ENCODE peak calls at places on chromosome 4, in eight cellular contexts. W, N, C, H, Y, O, G and P are unnamed samples.
A peak's percentile ranks its signal among the peaks of the same experiment; 100 is the strongest.

GRCh38 chr4:25351777-25352421 is 25.2 kb upstream of the ANAPC4 start:
- DNase-seq in W (no peak), N (no peak), C (no peak), H (no peak), Y (no peak), O (no peak), G (no peak), P (no peak)

GRCh38 chr4:8911311-8912088 is 39.9 kb upstream of the HMX1 start:
- DNase-seq in W (no peak), N (no peak), C (no peak), H (peak; percentile 55), Y (no peak), O (no peak), G (peak; percentile 8), P (no peak)

GRCh38 chr4:54685810-54686209 is 28.1 kb downstream of the KIT start:
- DNase-seq in W (no peak), N (no peak), C (no peak), H (no peak), Y (no peak), O (no peak), G (no peak), P (no peak)

GRCh38 chr4:16418814-16419213 is 192.5 kb upstream of the TAPT1 start:
- DNase-seq in W (no peak), N (peak; percentile 33), C (no peak), H (no peak), Y (no peak), O (no peak), G (no peak), P (no peak)

GRCh38 chr4:57172065-57172464 is 61.9 kb upstream of the IGFBP7 start:
- DNase-seq in W (no peak), N (no peak), C (no peak), H (no peak), Y (no peak), O (no peak), G (no peak), P (no peak)

GRCh38 chr4:110170861-110171260 is 27.6 kb downstream of the ELOVL6 start:
- DNase-seq in W (no peak), N (no peak), C (peak; percentile 17), H (no peak), Y (no peak), O (no peak), G (no peak), P (no peak)

GRCh38 chr4:2438822-2439718 is 20.3 kb downstream of the CFAP99 start:
- DNase-seq in W (no peak), N (no peak), C (no peak), H (peak; percentile 52), Y (no peak), O (no peak), G (no peak), P (no peak)

GRCh38 chr4:85147481-85148076 is 181.1 kb upstream of the WDFY3 start:
- DNase-seq in W (peak; percentile 69), N (peak; percentile 71), C (peak; percentile 30), H (peak; percentile 51), Y (no peak), O (peak; percentile 22), G (peak; percentile 29), P (peak; percentile 75)

GRCh38 chr4:1766336-1767057 is 26.6 kb upstream of the FGFR3 start:
- DNase-seq in W (no peak), N (no peak), C (peak; percentile 39), H (no peak), Y (no peak), O (no peak), G (no peak), P (peak; percentile 46)

GRCh38 chr4:123786955-123787354 is 390.4 kb downstream of the SPRY1 start:
- DNase-seq in W (peak; percentile 69), N (no peak), C (no peak), H (no peak), Y (no peak), O (no peak), G (no peak), P (peak; percentile 9)

GRCh38 chr4:97411352-97411751 is 731.9 kb downstream of the STPG2 start:
- DNase-seq in W (no peak), N (no peak), C (no peak), H (no peak), Y (no peak), O (no peak), G (no peak), P (no peak)

GRCh38 chr4:15779789-15780188 is 1.7 kb downstream of the CD38 start:
- DNase-seq in W (no peak), N (no peak), C (no peak), H (no peak), Y (no peak), O (no peak), G (no peak), P (no peak)

GRCh38 chr4:101049549-101050001 is 297.8 kb downstream of the PPP3CA start:
- DNase-seq in W (no peak), N (no peak), C (no peak), H (no peak), Y (no peak), O (no peak), G (no peak), P (no peak)

GRCh38 chr4:150973626-150974250 is 41.3 kb downstream of the LRBA start:
- DNase-seq in W (no peak), N (no peak), C (no peak), H (no peak), Y (no peak), O (no peak), G (no peak), P (no peak)

GRCh38 chr4:158769175-158769831 is 477 bp downstream of the FNIP2 start:
- DNase-seq in W (peak; percentile 58), N (no peak), C (peak; percentile 59), H (peak; percentile 85), Y (peak; percentile 15), O (no peak), G (peak; percentile 45), P (peak; percentile 13)

GRCh38 chr4:75180790-75181776 is 248.2 kb downstream of the PARM1 start:
- DNase-seq in W (no peak), N (no peak), C (peak; percentile 26), H (no peak), Y (no peak), O (no peak), G (peak; percentile 68), P (peak; percentile 50)

GRCh38 chr4:80540785-80541469 is 205.4 kb downstream of the CFAP299 start:
- DNase-seq in W (no peak), N (no peak), C (no peak), H (no peak), Y (no peak), O (peak; percentile 7), G (no peak), P (no peak)

GRCh38 chr4:24843121-24843520 is 47.7 kb downstream of the SOD3 start:
- DNase-seq in W (no peak), N (no peak), C (no peak), H (no peak), Y (no peak), O (no peak), G (no peak), P (no peak)

GRCh38 chr4:79723507-79723906 is 315.5 kb upstream of the GK2 start:
- DNase-seq in W (peak; percentile 25), N (no peak), C (peak; percentile 31), H (peak; percentile 52), Y (no peak), O (no peak), G (no peak), P (no peak)

GRCh38 chr4:2070421-2071251 is 11.5 kb downstream of the NAT8L start:
- DNase-seq in W (peak; percentile 18), N (no peak), C (peak; percentile 6), H (peak; percentile 55), Y (no peak), O (no peak), G (no peak), P (no peak)

GRCh38 chr4:73508651-73509050 is 27.1 kb downstream of the AFM start:
- DNase-seq in W (no peak), N (no peak), C (no peak), H (no peak), Y (no peak), O (no peak), G (peak; percentile 50), P (no peak)

GRCh38 chr4:182973421-182974340 is 56.5 kb upstream of the DCTD start:
- DNase-seq in W (no peak), N (no peak), C (no peak), H (no peak), Y (no peak), O (no peak), G (no peak), P (no peak)

GRCh38 chr4:46878641-46879040 is 30.4 kb downstream of the COX7B2 start:
- DNase-seq in W (no peak), N (no peak), C (no peak), H (no peak), Y (no peak), O (no peak), G (no peak), P (no peak)

GRCh38 chr4:4564522-4564921 is 22.7 kb upstream of the STX18 start:
- DNase-seq in W (no peak), N (no peak), C (no peak), H (no peak), Y (no peak), O (peak; percentile 82), G (no peak), P (no peak)

GRCh38 chr4:173169428-173170209 is 1.0 kb downstream of the GALNT7 start:
- DNase-seq in W (peak; percentile 83), N (no peak), C (peak; percentile 68), H (peak; percentile 92), Y (peak; percentile 28), O (no peak), G (peak; percentile 60), P (peak; percentile 36)

GRCh38 chr4:2830632-2831610 is 12.7 kb upstream of the ADD1 start:
- DNase-seq in W (peak; percentile 18), N (no peak), C (no peak), H (peak; percentile 64), Y (no peak), O (no peak), G (no peak), P (no peak)

GRCh38 chr4:110518889-110519490 is 43.0 kb downstream of the ENPEP start:
- DNase-seq in W (no peak), N (no peak), C (no peak), H (no peak), Y (peak; percentile 12), O (no peak), G (peak; percentile 48), P (no peak)

GRCh38 chr4:56787380-56787779 is 34.1 kb downstream of the SPINK2 start:
- DNase-seq in W (peak; percentile 35), N (no peak), C (no peak), H (no peak), Y (no peak), O (no peak), G (peak; percentile 57), P (no peak)

GRCh38 chr4:92091335-92091734 is 212.4 kb upstream of the GRID2 start:
- DNase-seq in W (no peak), N (no peak), C (peak; percentile 49), H (no peak), Y (no peak), O (no peak), G (no peak), P (peak; percentile 32)

GRCh38 chr4:8709050-8709728 is 116.6 kb downstream of the CPZ start:
- DNase-seq in W (no peak), N (no peak), C (no peak), H (peak; percentile 32), Y (no peak), O (no peak), G (no peak), P (no peak)